ENCODE peak calls at places on chromosomes 6 and 20, in ten cellular contexts. Y is kidney; S is fibroblast of lung; O is activated effector memory CD4-positive, alpha-beta T cell treated with anti-CD3 and anti-CD28 coated beads, Interleukin-2, amount 50 U/mL, for 16 hours; L is left lung; K is neuronal stem cell; J is activated naive CD4-positive, alpha-beta T cell; U is HS-5; Z is stimulated activated naive CD4-positive, alpha-beta T cell treated with Interleukin-2 at 50 U/mL for 16 hours; P is ureter. Q is an unnamed sample.

GRCh38 chr20:50318709-50319108 is 128.1 kb downstream of the CEBPB start:
- DNase-seq in Y (no peak), S (peak; percentile 17), O (no peak), L (no peak), K (no peak), J (no peak), U (no peak), Z (peak; percentile 14), P (no peak), Q (peak; percentile 41)

GRCh38 chr20:25219365-25219764 is 23.9 kb downstream of the ENTPD6 start:
- DNase-seq in Y (no peak), S (no peak), O (peak; percentile 30), L (no peak), K (no peak), J (no peak), U (no peak), Z (no peak), P (no peak), Q (no peak)

GRCh38 chr6:92589970-92590369 is 829.4 kb downstream of the EPHA7 start:
- DNase-seq in Y (no peak), S (peak; percentile 37), O (no peak), L (no peak), K (no peak), J (no peak), U (peak; percentile 40), Z (no peak), P (no peak), Q (no peak)

GRCh38 chr6:43770417-43771209 is 602 bp downstream of the VEGFA start:
- DNase-seq in Y (peak; percentile 92), S (peak; percentile 61), O (peak; percentile 74), L (peak; percentile 82), K (peak; percentile 51), J (no peak), U (no peak), Z (peak; percentile 41), P (peak; percentile 76), Q (peak; percentile 77)

GRCh38 chr6:151993364-151993763 is 185.9 kb downstream of the ESR1 start:
- DNase-seq in Y (peak; percentile 65), S (no peak), O (no peak), L (no peak), K (no peak), J (no peak), U (no peak), Z (no peak), P (no peak), Q (no peak)

GRCh38 chr6:33571637-33572316 is 8.3 kb downstream of the BAK1 start:
- DNase-seq in Y (no peak), S (no peak), O (peak; percentile 65), L (no peak), K (no peak), J (no peak), U (no peak), Z (no peak), P (no peak), Q (no peak)

GRCh38 chr6:149200282-149200936 is 117.1 kb upstream of the TAB2 start:
- DNase-seq in Y (no peak), S (no peak), O (no peak), L (no peak), K (no peak), J (no peak), U (no peak), Z (no peak), P (no peak), Q (no peak)

GRCh38 chr20:39946946-39947345 is 742.1 kb downstream of the MAFB start:
- DNase-seq in Y (no peak), S (no peak), O (no peak), L (no peak), K (no peak), J (no peak), U (no peak), Z (no peak), P (no peak), Q (no peak)

GRCh38 chr6:119022796-119023195 is 55.7 kb downstream of the FAM184A start:
- DNase-seq in Y (no peak), S (no peak), O (no peak), L (no peak), K (no peak), J (no peak), U (no peak), Z (no peak), P (no peak), Q (no peak)

GRCh38 chr6:165848099-165848461 is 185.0 kb upstream of the PDE10A start:
- DNase-seq in Y (no peak), S (no peak), O (no peak), L (no peak), K (no peak), J (no peak), U (no peak), Z (no peak), P (no peak), Q (no peak)

GRCh38 chr6:48757661-48758060 is 646.7 kb upstream of the PTCHD4 start:
- DNase-seq in Y (no peak), S (peak; percentile 59), O (no peak), L (no peak), K (no peak), J (no peak), U (no peak), Z (no peak), P (no peak), Q (no peak)

GRCh38 chr6:40954446-40955180 is 84.4 kb downstream of the UNC5CL start:
- DNase-seq in Y (no peak), S (no peak), O (no peak), L (no peak), K (no peak), J (no peak), U (no peak), Z (no peak), P (no peak), Q (no peak)

GRCh38 chr6:142444388-142444787 is 142.6 kb downstream of the ADGRG6 start:
- DNase-seq in Y (no peak), S (peak; percentile 16), O (no peak), L (no peak), K (no peak), J (no peak), U (peak; percentile 6), Z (no peak), P (no peak), Q (no peak)

GRCh38 chr6:138991206-138991605 is 3.2 kb upstream of the REPS1 start:
- DNase-seq in Y (no peak), S (no peak), O (no peak), L (no peak), K (no peak), J (no peak), U (no peak), Z (no peak), P (no peak), Q (no peak)

GRCh38 chr6:32178547-32179440 is 589 bp downstream of the RNF5 start:
- DNase-seq in Y (peak; percentile 89), S (no peak), O (no peak), L (no peak), K (no peak), J (no peak), U (no peak), Z (no peak), P (no peak), Q (no peak)